ENCODE peak calls at places on chromosomes 3 and 15, in nine cellular contexts. C is PC-9, I is brain microvascular endothelial cell, P is cardiac muscle cell, G is stomach, Q is H9, K is fibroblast of lung, W is prostate gland, M is IMR-90. J is an unnamed sample.

GRCh38 chr15:58346361-58346760 is 85.4 kb upstream of the LIPC start:
- DNase-seq in Q (no peak), W (peak; percentile 85), G (no peak), M (no peak), C (peak; percentile 84), K (no peak), P (peak; percentile 51), I (no peak), J (no peak)

GRCh38 chr3:120563356-120564022 is 32.6 kb upstream of the NDUFB4 start:
- DNase-seq in Q (no peak), K (no peak), P (no peak), G (no peak), W (no peak), C (no peak), M (no peak), I (no peak), J (no peak)

GRCh38 chr3:47283193-47283537 is 421 bp downstream of the KLHL18 start:
- DNase-seq in C (peak; percentile 21), P (no peak), M (no peak), W (no peak), G (peak; percentile 27), I (no peak), Q (no peak), K (no peak), J (no peak)

GRCh38 chr3:16124636-16125035 is 49.8 kb upstream of the GALNT15 start:
- DNase-seq in W (no peak), P (peak; percentile 92), C (no peak), Q (no peak), K (peak; percentile 99), I (peak; percentile 95), G (no peak), M (peak; percentile 100), J (peak; percentile 63)

GRCh38 chr3:39668420-39668819 is 141.0 kb upstream of the MYRIP start:
- DNase-seq in C (no peak), K (peak; percentile 27), Q (no peak), W (no peak), P (peak; percentile 76), G (no peak), M (peak; percentile 38), I (peak; percentile 30), J (peak; percentile 17)

GRCh38 chr3:56700136-56700535 is 17.1 kb upstream of the TASOR start:
- DNase-seq in I (no peak), P (no peak), Q (no peak), W (no peak), G (no peak), C (peak; percentile 14), M (no peak), K (no peak), J (no peak)

GRCh38 chr3:113231391-113231790 is 20.0 kb downstream of the BOC start:
- DNase-seq in M (peak; percentile 85), C (no peak), W (no peak), P (peak; percentile 35), G (no peak), I (peak; percentile 69), K (no peak), Q (no peak), J (no peak)

GRCh38 chr3:134334231-134334900 is 39.9 kb downstream of the AMOTL2 start:
- DNase-seq in Q (peak; percentile 26), M (peak; percentile 47), W (no peak), C (no peak), P (peak; percentile 41), K (no peak), G (no peak), I (no peak), J (no peak)

GRCh38 chr3:190586631-190587000 is 72.7 kb downstream of the IL1RAP start:
- DNase-seq in C (peak; percentile 51), K (peak; percentile 28), P (peak; percentile 51), G (no peak), W (no peak), I (peak; percentile 76), Q (no peak), M (peak; percentile 62), J (peak; percentile 80)

GRCh38 chr15:99165956-99166689 is 61.2 kb downstream of the SYNM start:
- DNase-seq in W (no peak), G (no peak), Q (no peak), K (no peak), I (no peak), C (no peak), M (no peak), P (no peak), J (no peak)

GRCh38 chr3:151282921-151283320 is 4.6 kb upstream of the P2RY14 start:
- DNase-seq in G (no peak), K (peak; percentile 76), P (peak; percentile 79), W (no peak), C (no peak), M (peak; percentile 83), Q (no peak), I (peak; percentile 51), J (peak; percentile 64)

GRCh38 chr3:104873331-104873730 is 493.4 kb upstream of the ALCAM start:
- DNase-seq in K (no peak), Q (no peak), I (peak; percentile 80), P (peak; percentile 39), W (no peak), G (no peak), C (no peak), M (peak; percentile 65), J (no peak)

GRCh38 chr3:45026038-45026437 is at the start of gene CLEC3B:
- DNase-seq in Q (no peak), W (peak; percentile 27), M (peak; percentile 78), P (peak; percentile 83), G (no peak), C (no peak), I (peak; percentile 47), K (peak; percentile 69), J (no peak)

GRCh38 chr3:141441381-141442365 is 45.2 kb upstream of the RASA2 start:
- DNase-seq in W (no peak), C (peak; percentile 74), M (peak; percentile 90), Q (peak; percentile 68), I (peak; percentile 80), P (peak; percentile 79), G (peak; percentile 51), K (peak; percentile 91), J (peak; percentile 90)

GRCh38 chr3:141239551-141240281 is 8.1 kb downstream of the PXYLP1 start:
- DNase-seq in P (no peak), G (no peak), Q (no peak), I (no peak), W (no peak), C (no peak), K (no peak), M (no peak), J (no peak)

DNA sequence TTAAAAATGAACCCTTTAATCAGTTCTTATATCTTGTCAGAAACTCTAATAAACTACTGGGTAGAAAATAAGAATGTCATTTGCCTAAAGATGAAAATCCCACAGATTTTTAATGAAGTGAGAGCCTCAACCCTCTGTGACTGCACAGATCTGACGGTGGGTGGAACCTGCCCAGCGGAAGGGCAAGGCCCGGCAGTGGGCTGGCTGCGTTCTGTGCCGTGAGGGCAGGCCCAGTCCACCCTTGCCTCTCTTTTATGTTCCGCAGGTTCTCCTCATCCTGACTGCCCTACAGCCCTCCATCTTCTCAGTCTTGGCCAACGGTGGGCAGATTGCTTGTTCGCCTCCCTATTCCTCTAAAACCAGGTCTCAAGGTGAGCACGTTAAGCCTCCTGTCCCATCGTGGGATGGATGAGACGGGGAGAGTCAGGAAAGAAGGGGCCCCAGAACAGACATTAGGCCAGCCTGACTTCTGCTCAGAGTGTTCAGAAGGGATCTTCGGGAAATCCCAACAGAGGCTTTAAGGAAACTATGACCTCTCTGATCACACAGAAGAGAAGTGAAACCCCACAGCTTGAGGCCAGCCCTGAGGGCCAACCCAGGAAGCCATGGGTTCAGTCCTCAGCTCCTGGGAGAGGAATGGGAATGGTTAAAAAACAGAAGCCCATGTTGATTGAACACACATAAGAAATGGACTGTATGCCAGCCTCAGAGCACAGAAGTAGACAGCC is 16.0 kb downstream of the SLC51A start:
- DNase-seq in I (no peak), P (no peak), W (no peak), M (no peak), Q (no peak), G (no peak), C (no peak), K (no peak), J (no peak)
- H3K27ac ChIP-seq in I (no peak overlapping the region), P (no peak overlapping the region), W (no peak overlapping the region), M (no peak overlapping the region), Q (no peak overlapping the region), G (no peak overlapping the region), C (no peak overlapping the region), K (no peak overlapping the region), J (no peak overlapping the region)

GRCh38 chr15:45448516-45448915 is 70.2 kb upstream of the GATM start:
- DNase-seq in P (no peak), M (peak; percentile 28), C (peak; percentile 69), K (no peak), I (no peak), G (no peak), Q (peak; percentile 50), W (no peak), J (no peak)
- TF ChIP-seq CTCF in P (no peak), M (no peak), C (no peak), K (no peak), I (no peak), G (no peak), Q (no peak), W (no peak), J (no peak)

GRCh38 chr3:43309372-43310305 is 23.3 kb downstream of the SNRK start:
- DNase-seq in C (no peak), P (no peak), I (no peak), K (no peak), W (no peak), G (no peak), M (no peak), Q (no peak), J (no peak)
- H3K27ac ChIP-seq in C (no peak overlapping the region), P (no peak overlapping the region), I (no peak overlapping the region), K (no peak overlapping the region), W (no peak overlapping the region), G (no peak overlapping the region), M (no peak overlapping the region), Q (no peak overlapping the region), J (no peak overlapping the region)

GRCh38 chr15:74253276-74253921 is 17.3 kb downstream of the CCDC33 start:
- DNase-seq in P (no peak), G (no peak), K (no peak), Q (no peak), W (no peak), M (peak; percentile 5), C (no peak), I (no peak), J (no peak)

GRCh38 chr15:74245342-74245931 is 9.3 kb downstream of the CCDC33 start:
- DNase-seq in P (no peak), I (no peak), W (no peak), M (no peak), C (no peak), G (no peak), Q (peak; percentile 67), K (no peak), J (no peak)

GRCh38 chr15:74257105-74257504 is 21.0 kb downstream of the CCDC33 start:
- DNase-seq in P (no peak), G (no peak), I (no peak), C (no peak), M (no peak), Q (no peak), W (no peak), K (no peak), J (no peak)

GRCh38 chr15:74252291-74253080 is 16.4 kb downstream of the CCDC33 start:
- DNase-seq in I (peak; percentile 44), C (no peak), P (peak; percentile 47), G (no peak), W (no peak), M (peak; percentile 67), Q (no peak), K (no peak), J (no peak)

GRCh38 chr15:74251187-74251811 is 15.2 kb downstream of the CCDC33 start:
- DNase-seq in K (no peak), Q (no peak), G (peak; percentile 93), M (no peak), C (no peak), P (no peak), W (peak; percentile 88), I (no peak), J (no peak)
- TF ChIP-seq CTCF in K (no peak), Q (no peak), G (no peak), M (no peak), C (no peak), P (no peak), W (no peak), I (no peak), J (no peak)

J was measured in RWPE1.